ENCODE peak calls at places on chromosome 20, in five cellular contexts. F, P, R, O and K are unnamed samples.
A peak's percentile ranks its signal among the peaks of the same experiment; 100 is the strongest.

GRCh38 chr20:49399329-49399728 is 83.1 kb downstream of the KCNB1 start:
- DNase-seq in R (no peak), P (no peak), O (no peak), F (no peak), K (no peak)

GRCh38 chr20:62808211-62808865 is 3.7 kb downstream of the OGFR start:
- DNase-seq in R (peak; percentile 57), O (no peak), F (peak; percentile 97), P (peak; percentile 57), K (peak; percentile 82)

GRCh38 chr20:59027746-59028320 is 4.3 kb downstream of the ATP5F1E start:
- DNase-seq in P (no peak), R (peak; percentile 47), F (no peak), O (no peak), K (no peak)

GRCh38 chr20:53517146-53517545 is 76.5 kb downstream of the ZNF217 start:
- DNase-seq in R (no peak), O (no peak), P (no peak), F (no peak), K (no peak)

GRCh38 chr20:1001981-1002681 is at the start of gene RSPO4:
- DNase-seq in R (no peak), O (no peak), F (peak; percentile 66), P (no peak), K (peak; percentile 50)

GRCh38 chr20:35597186-35597585 is 18.4 kb upstream of the SPAG4 start:
- DNase-seq in O (no peak), P (no peak), R (no peak), F (no peak), K (no peak)

GRCh38 chr20:62799873-62800272 is 3.6 kb downstream of the MRGBP start:
- DNase-seq in O (no peak), P (no peak), R (no peak), F (no peak), K (no peak)

GRCh38 chr20:44728835-44729342 is 13.7 kb downstream of the CCN5 start:
- DNase-seq in P (no peak), F (peak; percentile 63), R (peak; percentile 61), O (no peak), K (peak; percentile 71)

GRCh38 chr20:43955244-43956191 is 40.9 kb downstream of the TOX2 start:
- DNase-seq in P (no peak), F (no peak), R (peak; percentile 89), O (no peak), K (no peak)

DNA sequence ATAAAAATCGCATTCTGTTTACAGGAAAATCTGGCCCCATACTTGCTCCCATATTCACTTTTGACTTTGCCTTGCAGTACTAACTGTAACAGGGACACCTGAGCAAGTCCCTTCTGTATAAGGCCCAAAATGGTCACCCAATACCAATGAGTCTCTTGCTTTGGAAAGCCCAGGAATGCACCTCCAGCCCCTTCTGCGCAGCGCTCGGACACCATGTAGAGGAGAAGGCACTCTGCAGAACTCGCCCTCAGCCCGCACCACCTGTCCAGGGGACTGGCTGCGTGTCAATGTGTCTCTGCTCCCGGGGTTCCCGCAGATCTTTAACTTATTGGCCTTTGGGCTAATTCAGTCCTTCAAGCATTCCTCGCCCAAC is 746 bp upstream of the PRND start:
- DNase-seq in F (no peak), R (no peak), P (no peak), O (peak; percentile 17), K (peak; percentile 46)
- H2AFZ ChIP-seq in F (peak overlapping the region; percentile 96), R (no peak overlapping the region), P (peak overlapping the region; percentile 87), O (no peak overlapping the region), K (peak overlapping the region; percentile 58)

GRCh38 chr20:51368461-51369211 is 173.9 kb downstream of the NFATC2 start:
- DNase-seq in P (no peak), R (peak; percentile 36), O (no peak), F (no peak), K (no peak)
- H2BK12ac ChIP-seq in P (no peak overlapping the region), R (peak overlapping the region; percentile 23), O (peak overlapping the region; percentile 37), F (no peak overlapping the region), K (no peak overlapping the region)

GRCh38 chr20:33668087-33668790 is 1.5 kb downstream of the ACTL10 start:
- DNase-seq in R (no peak), F (peak; percentile 92), O (no peak), P (no peak), K (no peak)

GRCh38 chr20:33668791-33669155 is 2.0 kb downstream of the ACTL10 start:
- DNase-seq in O (no peak), P (no peak), F (no peak), R (no peak), K (no peak)

GRCh38 chr20:33667245-33668086 is 723 bp downstream of the ACTL10 start:
- DNase-seq in P (no peak), O (peak; percentile 83), F (no peak), R (no peak), K (peak; percentile 89)

GRCh38 chr20:33664762-33665144 is 2.0 kb upstream of the ACTL10 start:
- DNase-seq in O (no peak), P (no peak), R (peak; percentile 22), F (no peak), K (no peak)

DNA sequence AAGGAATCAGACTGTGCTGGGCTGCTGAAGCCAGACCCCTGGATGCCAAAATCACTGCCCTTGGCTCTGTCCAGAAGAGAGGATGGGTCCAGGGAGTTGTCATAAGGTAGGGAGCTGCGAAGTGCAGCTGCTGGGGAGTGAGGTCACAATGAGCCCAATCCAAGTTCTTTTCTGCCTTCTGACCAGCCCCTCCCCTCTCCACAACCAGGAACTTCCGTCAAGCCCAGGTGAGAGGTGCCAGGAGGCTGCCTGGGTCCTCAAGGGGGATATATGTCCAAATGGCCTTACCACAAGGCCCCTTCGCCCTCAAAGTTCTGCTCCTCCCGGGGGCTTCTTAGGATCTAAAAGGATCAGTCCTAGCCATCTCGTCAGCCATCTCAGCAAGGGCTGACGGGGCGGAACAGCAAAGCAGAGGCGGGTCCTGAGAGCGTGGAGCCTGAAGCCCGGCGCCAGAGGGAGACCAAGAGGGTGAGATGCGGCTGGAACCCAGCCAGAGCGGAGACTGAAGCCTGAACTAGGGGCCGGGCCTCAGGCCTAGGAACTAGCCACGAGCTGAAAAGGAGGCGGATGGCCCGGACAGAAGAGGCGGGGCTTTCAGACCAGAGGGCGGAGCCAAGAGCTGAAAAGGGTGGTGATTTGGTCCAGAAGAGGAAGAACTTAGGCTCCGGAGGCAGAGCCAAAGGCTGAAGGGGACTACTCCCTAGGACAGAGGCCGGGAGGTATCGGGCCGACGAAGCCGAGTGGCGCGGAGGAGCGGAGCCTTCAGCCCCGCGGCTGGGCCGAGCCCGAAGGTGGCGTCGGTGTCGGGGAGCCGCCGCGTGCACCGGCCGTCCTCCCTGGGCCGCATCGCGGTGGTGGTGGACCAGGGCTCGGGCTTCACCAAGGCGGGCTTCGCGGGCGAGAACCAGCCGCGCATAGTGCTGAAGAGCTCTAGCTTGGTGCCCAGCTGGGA is at the start of gene ACTL10:
- DNase-seq in F (peak; percentile 79), R (no peak), P (peak; percentile 77), O (peak; percentile 93), K (peak; percentile 97)
- H3K4me1 ChIP-seq in F (peaks cover 8% of the 10 kb centered on the region), R (peaks cover 53% of the 10 kb centered on the region), P (peaks cover 10% of the 10 kb centered on the region), O (peaks cover 11% of the 10 kb centered on the region), K (no peaks in the 10 kb centered on the region)

GRCh38 chr20:19387251-19387650 is 174.8 kb downstream of the SLC24A3 start:
- DNase-seq in O (no peak), F (no peak), P (no peak), R (no peak), K (no peak)

GRCh38 chr20:19396466-19397081 is 184.1 kb downstream of the SLC24A3 start:
- DNase-seq in O (no peak), F (no peak), P (no peak), R (no peak), K (no peak)

GRCh38 chr20:19397676-19398075 is 185.2 kb downstream of the SLC24A3 start:
- DNase-seq in P (no peak), R (no peak), F (no peak), O (no peak), K (no peak)

DNA sequence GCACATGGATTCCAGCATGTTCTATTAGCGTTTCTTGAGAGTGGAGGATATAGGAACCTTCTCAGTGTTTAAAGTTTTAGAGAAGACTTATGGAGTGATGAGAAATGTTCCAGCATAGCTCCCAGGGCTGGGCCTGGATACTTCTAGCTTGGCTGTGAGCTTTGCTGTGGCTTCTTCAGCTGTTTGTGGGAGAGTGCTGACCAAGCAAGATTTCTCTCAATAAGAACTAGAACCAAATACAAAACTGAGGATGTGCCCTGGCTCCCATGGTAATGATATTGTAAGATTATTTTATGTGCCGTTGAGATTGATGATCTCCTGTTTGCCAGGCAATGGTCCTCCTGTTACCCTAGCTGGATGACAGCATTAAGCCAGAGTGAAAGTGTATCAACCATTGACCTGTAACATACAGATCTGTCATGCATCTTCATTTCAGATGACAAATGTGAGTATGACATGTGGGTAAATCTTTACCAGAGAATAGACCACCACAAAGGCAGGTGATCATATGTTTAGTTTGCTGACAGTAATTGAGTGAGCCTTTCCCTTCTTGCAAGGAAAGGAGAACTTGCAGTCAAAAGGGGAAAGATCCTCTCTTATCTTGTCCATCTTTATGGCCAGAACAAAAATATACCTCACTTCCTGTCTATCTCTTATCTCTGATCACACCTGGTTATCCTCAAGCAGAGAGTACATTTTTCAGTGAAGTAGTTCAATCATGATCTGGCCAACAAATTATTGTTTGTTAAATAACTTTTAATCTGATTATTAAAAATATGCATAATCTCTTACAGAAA is 180.1 kb downstream of the SLC24A3 start:
- DNase-seq in R (no peak), O (no peak), P (no peak), F (no peak), K (no peak)
- H2AFZ ChIP-seq in R (no peak overlapping the region), O (no peak overlapping the region), P (no peak overlapping the region), F (no peak overlapping the region), K (no peak overlapping the region)

GRCh38 chr20:56779452-56780143 is 150.5 kb downstream of the TFAP2C start:
- DNase-seq in F (no peak), P (no peak), R (no peak), O (no peak), K (peak; percentile 59)

GRCh38 chr20:56778765-56779195 is 149.7 kb downstream of the TFAP2C start:
- DNase-seq in P (no peak), R (peak; percentile 85), O (no peak), F (peak; percentile 56), K (peak; percentile 45)

GRCh38 chr20:56783826-56784225 is 154.7 kb downstream of the TFAP2C start:
- DNase-seq in R (no peak), P (no peak), O (no peak), F (no peak), K (no peak)

GRCh38 chr20:56781108-56781739 is 152.1 kb downstream of the TFAP2C start:
- DNase-seq in F (no peak), O (no peak), P (no peak), R (peak; percentile 27), K (no peak)

DNA sequence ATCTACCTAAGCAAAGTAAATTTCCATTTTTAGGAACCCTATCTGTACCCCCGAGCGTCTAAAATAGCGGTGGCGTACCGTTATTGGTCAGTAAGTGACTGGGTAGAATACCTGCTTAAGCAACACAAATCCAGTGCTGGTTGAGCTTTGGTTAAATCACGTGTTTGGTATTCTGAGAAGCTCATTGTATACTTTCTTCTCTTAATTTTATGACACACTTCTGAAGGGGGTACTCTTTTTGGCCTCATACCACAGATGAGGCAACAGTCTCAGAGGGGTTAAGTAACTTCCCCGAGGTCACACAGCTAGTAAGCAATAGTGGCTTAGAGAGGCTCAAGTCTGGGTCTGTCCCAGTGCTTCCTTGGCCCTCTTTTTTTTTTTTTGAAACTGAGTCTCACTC is 151.2 kb downstream of the TFAP2C start:
- DNase-seq in F (no peak), R (peak; percentile 33), P (no peak), O (no peak), K (no peak)
- H2BK12ac ChIP-seq in F (no peak overlapping the region), R (no peak overlapping the region), P (no peak overlapping the region), O (no peak overlapping the region), K (no peak overlapping the region)

GRCh38 chr20:10666221-10667076 is 7.3 kb downstream of the JAG1 start:
- DNase-seq in F (no peak), R (no peak), P (no peak), O (no peak), K (peak; percentile 25)
- H3K4me1 ChIP-seq in F (peaks cover 37% of the 10 kb centered on the region), R (peaks cover 21% of the 10 kb centered on the region), P (peaks cover 53% of the 10 kb centered on the region), O (peaks cover 23% of the 10 kb centered on the region), K (peaks cover 32% of the 10 kb centered on the region)